ENCODE peak calls at places on chromosomes 4 and X, in five cellular contexts. M is GM18507; Y is NT2/D1; Z is activated CD4-positive, alpha-beta T cell treated with anti-CD3 and anti-CD28 coated beads for 24 hours; D is natural killer cell. H is an unnamed sample.
A peak's percentile ranks its signal among the peaks of the same experiment; 100 is the strongest.

GRCh38 chr4:29278580-29278979 is 1441.6 kb upstream of the PCDH7 start:
- DNase-seq in M (no peak), Y (no peak), Z (no peak), D (no peak), H (no peak)

GRCh38 chr4:159545556-159545955 is 442.7 kb downstream of the RAPGEF2 start:
- DNase-seq in M (no peak), Y (no peak), Z (no peak), D (no peak), H (no peak)

GRCh38 chrX:25144043-25144940 is 128.5 kb upstream of the ARX start:
- DNase-seq in M (no peak), Y (peak; percentile 13), Z (peak; percentile 8), D (peak; percentile 15), H (peak; percentile 17)

GRCh38 chr4:186204103-186204559 is 12.8 kb downstream of the CYP4V2 start:
- DNase-seq in M (no peak), Y (no peak), Z (peak; percentile 40), D (no peak), H (no peak)

GRCh38 chr4:55604996-55605395 is 13.0 kb upstream of the PDCL2 start:
- DNase-seq in M (no peak), Y (no peak), Z (no peak), D (no peak), H (no peak)

GRCh38 chr4:18847276-18847890 is 825.8 kb upstream of the LCORL start:
- DNase-seq in M (no peak), Y (no peak), Z (no peak), D (no peak), H (no peak)

GRCh38 chrX:65574356-65574755 is 39.8 kb upstream of the LAS1L start:
- DNase-seq in M (no peak), Y (no peak), Z (no peak), D (no peak), H (no peak)

GRCh38 chrX:1434871-1435240 is 17.9 kb downstream of the ASMTL start:
- DNase-seq in M (no peak), Y (no peak), Z (no peak), D (no peak), H (no peak)

GRCh38 chrX:85243761-85244410 is at the start of the genes SATL1 and ZNF711:
- DNase-seq in M (no peak), Y (peak; percentile 72), Z (no peak), D (peak; percentile 14), H (peak; percentile 56)